ENCODE peak calls at places on chromosomes 1 and 21, in five cellular contexts. V is HEK293T, H is GM12878, I is H1, B is NT2/D1. U is an unnamed sample.

GRCh38 chr1:156949127-156949526 is 28.7 kb downstream of the LRRC71 start:
- DNase-seq in V (no peak), B (no peak), I (no peak), H (no peak), U (no peak)

GRCh38 chr1:200896571-200897187 is 2.0 kb downstream of the INAVA start:
- DNase-seq in I (no peak), H (no peak), V (no peak), B (no peak), U (peak)

GRCh38 chr21:17451364-17451869 is 61.4 kb upstream of the CXADR start:
- DNase-seq in I (no peak), V (no peak), H (no peak), B (no peak), U (peak)

GRCh38 chr1:9128520-9129371 is at the start of gene GPR157:
- DNase-seq in B (no peak), I (peak), H (no peak), V (peak), U (peak)

GRCh38 chr1:54165146-54165545 is 12.3 kb upstream of the CDCP2 start:
- DNase-seq in B (no peak), I (no peak), V (no peak), H (no peak), U (peak)

GRCh38 chr1:224435318-224435763 is 744 bp upstream of the WDR26 start:
- DNase-seq in B (no peak), V (peak), I (no peak), H (no peak), U (no peak)

GRCh38 chr1:198359024-198359653 is 181.3 kb downstream of the ATP6V1G3 start:
- DNase-seq in B (no peak), V (no peak), I (no peak), H (no peak), U (peak)

GRCh38 chr1:36913016-36913415 is 121.3 kb downstream of the GRIK3 start:
- DNase-seq in I (no peak), V (no peak), B (no peak), H (no peak), U (no peak)

GRCh38 chr1:229412056-229412455 is 21.8 kb downstream of the ACTA1 start:
- DNase-seq in B (no peak), I (no peak), V (no peak), H (no peak), U (no peak)

GRCh38 chr1:32900371-32900955 is 726 bp downstream of the TMEM54 start:
- DNase-seq in B (no peak), I (no peak), V (no peak), H (no peak), U (no peak)

GRCh38 chr1:94803106-94803505 is 17.1 kb upstream of the SLC44A3 start:
- DNase-seq in I (no peak), B (no peak), V (no peak), H (no peak), U (no peak)

GRCh38 chr1:204837440-204838084 is 33.1 kb upstream of the NFASC start:
- DNase-seq in B (peak), I (no peak), V (peak), H (no peak), U (peak)

GRCh38 chr1:217089239-217090014 is 366.2 kb upstream of the ESRRG start:
- DNase-seq in H (no peak), I (no peak), B (peak), V (no peak), U (no peak)

GRCh38 chr1:166902279-166902678 is 26.2 kb upstream of the TADA1 start:
- DNase-seq in V (no peak), B (no peak), H (no peak), I (no peak), U (no peak)

GRCh38 chr1:172456344-172456769 is 12.5 kb upstream of the PIGC start:
- DNase-seq in I (no peak), B (no peak), V (no peak), H (no peak), U (no peak)

GRCh38 chr1:66693856-66694255 is 58.4 kb upstream of the DYNLT5 start:
- DNase-seq in V (no peak), B (no peak), H (no peak), I (no peak), U (no peak)

GRCh38 chr1:168615965-168616364 is 39.6 kb downstream of the XCL1 start:
- DNase-seq in H (no peak), B (no peak), I (no peak), V (no peak), U (no peak)

GRCh38 chr21:39386899-39387298 is 38.0 kb upstream of the HMGN1 start:
- DNase-seq in I (no peak), V (no peak), B (no peak), H (no peak), U (no peak)

GRCh38 chr1:1179983-1180861 is 6.5 kb downstream of the TTLL10 start:
- DNase-seq in B (no peak), V (no peak), I (no peak), H (no peak), U (no peak)

GRCh38 chr1:38125837-38126520 is 79.4 kb upstream of the POU3F1 start:
- DNase-seq in H (no peak), B (no peak), V (no peak), I (no peak), U (no peak)

GRCh38 chr1:230303822-230304221 is 122.3 kb downstream of the PGBD5 start:
- DNase-seq in B (no peak), I (no peak), H (no peak), V (no peak), U (no peak)

GRCh38 chr1:155010211-155010918 is 7.8 kb downstream of the ZBTB7B start:
- DNase-seq in B (no peak), I (no peak), V (no peak), H (no peak), U (no peak)

GRCh38 chr21:29351691-29352090 is 53.0 kb downstream of the BACH1 start:
- DNase-seq in B (no peak), V (no peak), H (no peak), I (no peak), U (no peak)

GRCh38 chr1:177228721-177229088 is 57.9 kb downstream of the BRINP2 start:
- DNase-seq in H (no peak), V (no peak), I (no peak), B (no peak), U (no peak)

GRCh38 chr1:186749820-186750219 is 69.6 kb upstream of the PTGS2 start:
- DNase-seq in I (no peak), H (no peak), V (no peak), B (no peak), U (no peak)

GRCh38 chr1:231315887-231316286 is 21.8 kb downstream of the EXOC8 start:
- DNase-seq in B (peak), H (no peak), V (peak), I (peak), U (peak)

GRCh38 chr1:118338991-118339390 is 154.0 kb upstream of the SPAG17 start:
- DNase-seq in B (no peak), V (no peak), H (no peak), I (no peak), U (no peak)

GRCh38 chr1:207414606-207415108 is 39.5 kb upstream of the CR2 start:
- DNase-seq in H (peak), V (no peak), B (no peak), I (no peak), U (no peak)

GRCh38 chr1:72693376-72693775 is 411.0 kb upstream of the NEGR1 start:
- DNase-seq in I (no peak), H (no peak), B (no peak), V (no peak), U (no peak)
- TF ChIP-seq SUZ12 in I (no peak), H (no peak), B (no peak), V (no peak), U (no peak)

GRCh38 chr1:19665044-19665455 is 375 bp downstream of the HTR6 start:
- DNase-seq in B (no peak), I (no peak), H (no peak), V (no peak), U (no peak)

GRCh38 chr1:19666139-19666465 is 1.4 kb downstream of the HTR6 start:
- DNase-seq in B (no peak), V (no peak), H (no peak), I (no peak), U (no peak)

GRCh38 chr1:19665456-19666138 is 922 bp downstream of the HTR6 start:
- DNase-seq in V (no peak), B (no peak), H (no peak), I (peak), U (no peak)

GRCh38 chr1:19662313-19662712 is 2.4 kb upstream of the HTR6 start:
- DNase-seq in B (no peak), H (no peak), V (no peak), I (no peak), U (no peak)

GRCh38 chr1:19664453-19665043 is at the start of gene HTR6:
- DNase-seq in H (no peak), V (peak), B (no peak), I (no peak), U (no peak)
- TF ChIP-seq SUZ12 in H (no peak), V (no peak), B (no peak), I (no peak), U (no peak)

DNA sequence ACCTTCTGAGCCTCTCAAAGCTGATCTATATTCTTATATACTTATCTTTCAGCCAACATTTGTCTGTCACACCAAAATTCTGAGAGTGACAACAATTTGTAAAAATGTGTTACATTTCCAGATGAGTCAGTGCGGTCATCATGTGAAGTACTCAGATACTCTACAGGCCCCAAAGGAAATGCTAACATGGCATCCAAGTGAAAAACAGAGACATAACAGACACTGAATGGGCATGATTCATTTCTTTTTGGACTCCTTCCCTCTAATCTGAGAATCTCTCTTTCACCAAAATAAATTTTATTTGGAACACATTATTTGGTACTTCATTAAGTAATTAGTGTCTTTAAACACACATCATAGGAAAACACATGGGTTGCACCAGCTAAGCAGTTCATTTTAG is 96.6 kb downstream of the SLC44A5 start:
- DNase-seq in V (no peak), B (no peak), H (no peak), I (no peak), U (no peak)
- TF ChIP-seq SUZ12 in V (no peak), B (no peak), H (no peak), I (no peak), U (no peak)

GRCh38 chr21:15289896-15290841 is 225.4 kb upstream of the NRIP1 start:
- DNase-seq in H (no peak), I (no peak), V (peak), B (no peak), U (peak)

GRCh38 chr21:15289246-15289645 is 224.4 kb upstream of the NRIP1 start:
- DNase-seq in I (no peak), V (no peak), B (no peak), H (no peak), U (no peak)

GRCh38 chr21:15291621-15292266 is 226.9 kb upstream of the NRIP1 start:
- DNase-seq in I (no peak), H (no peak), B (no peak), V (no peak), U (peak)

GRCh38 chr21:15295875-15296274 is 231.1 kb upstream of the NRIP1 start:
- DNase-seq in V (no peak), I (no peak), B (no peak), H (no peak), U (no peak)

DNA sequence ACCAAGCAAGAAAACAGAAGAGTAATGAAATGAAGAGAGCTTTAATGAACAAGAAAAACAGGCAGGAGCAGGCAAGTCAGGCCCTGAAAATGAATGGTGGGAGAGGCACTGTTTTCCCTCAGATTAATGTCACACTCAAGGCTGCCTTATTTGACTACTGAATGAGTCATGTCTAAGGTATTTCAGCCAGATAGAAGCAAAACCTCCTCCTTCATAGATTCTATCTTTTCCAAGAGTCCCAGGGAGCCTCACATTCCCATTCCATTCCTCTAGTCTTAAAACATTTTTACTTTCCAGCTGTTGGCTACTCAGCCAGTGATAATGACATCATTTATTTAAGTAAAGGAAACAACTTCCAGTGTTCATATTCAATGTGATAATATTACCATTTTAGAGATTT is 228.5 kb upstream of the NRIP1 start:
- DNase-seq in H (no peak), I (no peak), B (peak), V (peak), U (peak)
- TF ChIP-seq SUZ12 in H (no peak), I (no peak), B (no peak), V (no peak), U (no peak)

DNA sequence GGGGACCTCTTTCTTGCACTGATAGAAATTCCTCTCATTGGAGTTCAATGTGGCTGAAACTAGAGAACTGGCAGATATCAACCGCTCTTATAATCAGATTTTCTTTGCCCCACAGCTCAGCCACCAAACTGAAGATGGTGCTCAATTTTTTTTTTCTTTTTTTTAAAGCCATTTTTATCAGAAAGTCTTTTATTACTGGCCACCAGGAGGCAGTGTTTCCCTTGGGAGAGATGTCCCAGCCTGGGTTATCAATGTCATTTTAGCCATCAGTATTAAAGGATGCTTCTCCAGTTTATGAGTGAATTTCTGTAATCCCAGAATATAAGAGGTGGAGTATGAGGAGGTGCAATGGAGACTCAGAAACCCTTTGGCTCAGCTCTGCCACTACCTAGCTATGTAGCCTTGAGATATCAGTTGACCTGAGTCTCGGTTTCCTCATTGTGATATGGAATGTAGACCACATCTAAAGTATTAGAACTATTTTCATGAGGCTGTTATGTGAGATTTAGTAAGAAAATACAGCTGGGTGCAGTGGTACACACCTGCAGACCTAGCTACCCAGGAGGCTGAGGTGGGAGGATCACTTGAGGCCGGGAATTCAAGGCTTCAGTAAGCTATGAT is 27.6 kb downstream of the CD244 start:
- DNase-seq in H (no peak), B (peak), I (no peak), V (peak), U (peak)
- TF ChIP-seq SUZ12 in H (no peak), B (no peak), I (no peak), V (no peak), U (no peak)